ENCODE peak calls at places on chromosomes 2 and 18, in eight cellular contexts. Z is NCI-H1105; R is activated CD8-positive, alpha-beta memory T cell treated with anti-CD3 and anti-CD28 coated beads for 1 hour; G is NCI-H345; H is T-helper 17 cell; E is astrocyte of the hippocampus; S is GM23338; X is NCI-H1694. F is an unnamed sample.
A peak's percentile ranks its signal among the peaks of the same experiment; 100 is the strongest.

GRCh38 chr2:224248944-224249371 is 152.9 kb downstream of the FAM124B start:
- DNase-seq in Z (no peak), X (no peak), S (no peak), H (no peak), G (no peak), E (no peak), R (no peak), F (no peak)

GRCh38 chr2:193518061-193518817 is 1323.5 kb upstream of the TMEFF2 start:
- DNase-seq in G (no peak), Z (no peak), X (no peak), R (no peak), E (peak; percentile 70), H (no peak), S (peak; percentile 12), F (no peak)

GRCh38 chr2:191894681-191895147 is 47.8 kb upstream of the CAVIN2 start:
- DNase-seq in X (no peak), S (no peak), G (no peak), H (no peak), E (peak; percentile 55), R (no peak), Z (no peak), F (no peak)

GRCh38 chr2:190465060-190465459 is 56.9 kb downstream of the MFSD6 start:
- DNase-seq in Z (no peak), S (no peak), G (no peak), R (no peak), H (no peak), E (no peak), X (no peak), F (no peak)

GRCh38 chr2:43727634-43728014 is 46.2 kb upstream of the DYNC2LI1 start:
- DNase-seq in Z (no peak), X (no peak), H (no peak), E (no peak), S (no peak), R (no peak), G (no peak), F (no peak)

GRCh38 chr2:69950241-69950640 is 11.2 kb downstream of the ASPRV1 start:
- DNase-seq in H (no peak), S (no peak), E (no peak), G (no peak), R (no peak), Z (no peak), X (no peak), F (no peak)

GRCh38 chr2:142825861-142826260 is 51.6 kb upstream of the KYNU start:
- DNase-seq in G (no peak), X (no peak), R (no peak), S (no peak), E (peak; percentile 70), H (no peak), Z (no peak), F (no peak)

GRCh38 chr18:3262234-3263171 is 570 bp downstream of the MYL12B start:
- DNase-seq in H (peak; percentile 28), G (no peak), X (no peak), S (peak; percentile 36), Z (no peak), R (no peak), E (peak; percentile 54), F (no peak)

GRCh38 chr2:217937446-217937845 is 65.3 kb downstream of the TNS1 start:
- DNase-seq in S (peak; percentile 29), X (no peak), H (no peak), Z (no peak), R (no peak), G (no peak), E (peak; percentile 44), F (no peak)

GRCh38 chr2:67476808-67477790 is 80.0 kb downstream of the ETAA1 start:
- DNase-seq in R (no peak), G (peak; percentile 47), E (peak; percentile 55), X (peak; percentile 46), Z (peak; percentile 37), S (peak; percentile 60), H (no peak), F (no peak)

GRCh38 chr18:7958081-7958896 is 391.2 kb downstream of the PTPRM start:
- DNase-seq in H (no peak), S (no peak), Z (no peak), G (no peak), E (no peak), R (no peak), X (no peak), F (no peak)

GRCh38 chr18:42484648-42485047 is 529.6 kb downstream of the PIK3C3 start:
- DNase-seq in Z (no peak), H (no peak), G (no peak), E (no peak), R (no peak), X (no peak), S (no peak), F (no peak)

GRCh38 chr2:873651-874580 is 76.7 kb upstream of the SNTG2 start:
- DNase-seq in G (peak; percentile 52), X (no peak), S (no peak), H (no peak), E (no peak), R (no peak), Z (no peak), F (no peak)

GRCh38 chr2:15560988-15561573 is at the start of gene NBAS:
- DNase-seq in R (peak; percentile 32), S (peak; percentile 92), X (peak; percentile 92), H (peak; percentile 60), E (peak; percentile 93), G (peak; percentile 95), Z (peak; percentile 69), F (peak; percentile 71)

GRCh38 chr2:174444761-174445160 is 42.1 kb downstream of the GPR155 start:
- DNase-seq in G (no peak), E (no peak), H (no peak), S (no peak), R (no peak), Z (no peak), X (no peak), F (no peak)

GRCh38 chr2:189580267-189580661 is 322 bp downstream of the SLC40A1 start:
- DNase-seq in E (no peak), R (no peak), S (peak; percentile 54), H (no peak), G (no peak), X (no peak), Z (peak; percentile 35), F (no peak)

GRCh38 chr2:215843579-215843978 is 169.8 kb downstream of the MREG start:
- DNase-seq in E (peak; percentile 84), S (no peak), H (no peak), Z (no peak), G (no peak), X (no peak), R (no peak), F (no peak)

GRCh38 chr18:43211059-43211458 is 66.2 kb downstream of the SYT4 start:
- DNase-seq in S (no peak), G (no peak), R (no peak), E (no peak), Z (no peak), X (no peak), H (no peak), F (no peak)

GRCh38 chr2:18803141-18803540 is 213.8 kb upstream of the NT5C1B start:
- DNase-seq in G (no peak), H (no peak), R (no peak), E (no peak), Z (no peak), X (no peak), S (no peak), F (no peak)

GRCh38 chr2:240196716-240197438 is 56.4 kb upstream of the OTOS start:
- DNase-seq in X (no peak), R (no peak), Z (no peak), S (no peak), H (no peak), E (no peak), G (no peak), F (no peak)

GRCh38 chr2:84781942-84782716 is 98.8 kb downstream of the TRABD2A start:
- DNase-seq in H (peak; percentile 16), Z (no peak), E (no peak), S (peak; percentile 24), R (peak; percentile 20), X (no peak), G (no peak), F (no peak)

GRCh38 chr2:231917280-231918088 is 8.7 kb downstream of the NPPC start:
- DNase-seq in R (no peak), Z (no peak), S (no peak), H (no peak), E (peak; percentile 23), G (no peak), X (no peak), F (no peak)

F was measured in iPS DF 19.7.